ENCODE peak calls at places on chromosomes 11 and 22, in four cellular contexts. V is neural progenitor cell, J is dorsolateral prefrontal cortex, F is heart right ventricle. S is an unnamed sample.

GRCh38 chr11:123653997-123654565 is 343 bp downstream of the SCN3B start:
- DNase-seq in V (peak), J (no peak), F (peak), S (no peak)

GRCh38 chr11:45145421-45146071 is 893 bp upstream of the PRDM11 start:
- DNase-seq in V (peak), J (no peak), F (no peak), S (no peak)

GRCh38 chr11:12606597-12606996 is 67.6 kb upstream of the TEAD1 start:
- DNase-seq in V (no peak), J (no peak), F (no peak), S (no peak)

GRCh38 chr22:48849963-48850657 is 977.6 kb downstream of the BRD1 start:
- DNase-seq in V (no peak), J (no peak), F (no peak), S (no peak)

GRCh38 chr11:60634151-60634550 is 65.3 kb upstream of the MS4A8 start:
- DNase-seq in V (peak), J (no peak), F (no peak), S (no peak)

GRCh38 chr11:8317164-8317563 is 53.5 kb upstream of the LMO1 start:
- DNase-seq in V (no peak), J (no peak), F (no peak), S (no peak)

GRCh38 chr22:24325105-24325757 is 54.6 kb downstream of the SPECC1L start:
- DNase-seq in V (peak), J (no peak), F (no peak), S (no peak)

GRCh38 chr11:18332302-18332701 is 9.9 kb downstream of the GTF2H1 start:
- DNase-seq in V (no peak), J (no peak), F (no peak), S (no peak)

DNA sequence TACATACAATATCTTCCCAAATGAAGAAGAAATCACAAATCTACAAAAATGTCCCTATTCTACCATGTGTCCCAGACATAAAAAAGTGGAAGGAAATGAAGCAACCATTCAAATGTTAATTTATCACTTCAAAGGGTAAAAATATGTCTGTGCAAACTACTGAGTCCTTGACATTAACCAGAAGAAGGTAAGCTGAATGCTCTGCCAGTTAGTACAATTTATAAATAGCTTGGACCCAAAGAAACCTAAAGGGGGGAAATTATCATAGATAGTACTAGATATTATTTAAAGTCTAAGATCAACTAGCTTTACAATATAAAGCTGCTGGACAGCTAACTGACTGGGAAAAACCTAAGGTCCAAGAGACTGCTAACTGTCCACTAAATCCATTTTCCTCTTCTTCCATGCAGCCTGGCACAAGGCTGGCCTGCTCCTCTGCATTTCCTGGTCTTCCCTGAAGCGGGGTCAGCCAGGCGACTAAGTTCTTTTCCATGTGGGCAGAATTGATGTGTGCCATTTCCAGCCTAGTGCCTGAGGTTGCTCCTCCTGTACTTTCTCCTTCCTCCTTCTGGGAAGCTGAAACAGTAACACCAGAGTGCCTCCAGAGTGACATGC is 190.9 kb downstream of the CADM1 start:
- DNase-seq in V (no peak), J (no peak), F (no peak), S (no peak)
- H3K27ac ChIP-seq in V (no peak), J (no peak), F (no peak), S (no peak)

GRCh38 chr22:20246368-20247009 is 21.6 kb downstream of the RTN4R start:
- DNase-seq in V (peak), J (no peak), F (no peak), S (no peak)

GRCh38 chr22:20243545-20244249 is 24.4 kb downstream of the RTN4R start:
- DNase-seq in V (no peak), J (no peak), F (peak), S (no peak)

GRCh38 chr22:20245577-20246367 is 22.3 kb downstream of the RTN4R start:
- DNase-seq in V (peak), J (no peak), F (no peak), S (no peak)

GRCh38 chr22:20244250-20244648 is 23.9 kb downstream of the RTN4R start:
- DNase-seq in V (no peak), J (no peak), F (no peak), S (no peak)

GRCh38 chr22:20244744-20245576 is 23.2 kb downstream of the RTN4R start:
- DNase-seq in V (peak), J (no peak), F (no peak), S (no peak)
- H3K27ac ChIP-seq in V (peak), J (peak), F (no peak), S (no peak)

GRCh38 chr11:7014118-7014517 is 6.0 kb downstream of the ZNF214 start:
- DNase-seq in V (no peak), J (no peak), F (no peak), S (no peak)

GRCh38 chr11:7021318-7021717 is 1.0 kb downstream of the NLRP14 start:
- DNase-seq in V (no peak), J (no peak), F (no peak), S (no peak)

GRCh38 chr11:7020183-7020917 is at the start of the genes NLRP14 and ZNF214:
- DNase-seq in V (peak), J (peak), F (peak), S (peak)

GRCh38 chr11:7016011-7016410 is 4.1 kb downstream of the ZNF214 start:
- DNase-seq in V (no peak), J (no peak), F (no peak), S (no peak)

GRCh38 chr11:7019500-7020182 is 505 bp downstream of the ZNF214 start:
- DNase-seq in V (peak), J (peak), F (peak), S (peak)
- H3K27ac ChIP-seq in V (no peak), J (peak), F (peak), S (peak)

GRCh38 chr11:20363500-20364411 is at the start of gene HTATIP2:
- DNase-seq in V (peak), J (peak), F (peak), S (peak)
- H3K27ac ChIP-seq in V (no peak), J (peak), F (peak), S (peak)

GRCh38 chr11:11450744-11451362 is 97.8 kb upstream of the CSNK2A3 start:
- DNase-seq in V (no peak), J (no peak), F (no peak), S (no peak)
- H3K27ac ChIP-seq in V (no peak), J (no peak), F (no peak), S (no peak)

GRCh38 chr22:31284756-31285155 is 7.5 kb downstream of the PIK3IP1 start:
- DNase-seq in V (peak), J (no peak), F (no peak), S (no peak)
- H3K27ac ChIP-seq in V (peak), J (peak), F (peak), S (peak)

GRCh38 chr22:17951315-17951714 is 73.0 kb downstream of the MICAL3 start:
- DNase-seq in V (no peak), J (no peak), F (no peak), S (no peak)
- H3K27ac ChIP-seq in V (no peak), J (no peak), F (peak), S (peak)

GRCh38 chr11:130672911-130673310 is 224.5 kb downstream of the ADAMTS15 start:
- DNase-seq in V (no peak), J (no peak), F (no peak), S (no peak)
- H3K27ac ChIP-seq in V (no peak), J (no peak), F (peak), S (no peak)

GRCh38 chr22:36348760-36349159 is 39.0 kb downstream of the MYH9 start:
- DNase-seq in V (no peak), J (no peak), F (peak), S (no peak)
- H3K27ac ChIP-seq in V (no peak), J (no peak), F (peak), S (no peak)

GRCh38 chr11:106091480-106092123 is 14.1 kb downstream of the AASDHPPT start:
- DNase-seq in V (no peak), J (no peak), F (no peak), S (no peak)

GRCh38 chr11:106087815-106088435 is 10.5 kb downstream of the AASDHPPT start:
- DNase-seq in V (peak), J (peak), F (peak), S (peak)

GRCh38 chr11:106086850-106087249 is 9.4 kb downstream of the AASDHPPT start:
- DNase-seq in V (no peak), J (no peak), F (no peak), S (no peak)

GRCh38 chr11:106088896-106089295 is 11.4 kb downstream of the AASDHPPT start:
- DNase-seq in V (no peak), J (no peak), F (no peak), S (no peak)

GRCh38 chr11:106092446-106092845 is 15.0 kb downstream of the AASDHPPT start:
- DNase-seq in V (no peak), J (no peak), F (no peak), S (no peak)
- H3K27ac ChIP-seq in V (no peak), J (no peak), F (no peak), S (no peak)

S was measured in substantia nigra.